ENCODE peak calls at places on chromosome 21, in nine cellular contexts. One of them, this sample, is unnamed.

GRCh38 chr21:40331182-40331581 is 463.9 kb downstream of the PCP4 start:
- DNase-seq in memory B cell: no peak
- DNase-seq in esophagus muscularis mucosa: no peak
- DNase-seq in Right ventricle myocardium superior: no peak
- DNase-seq in T-helper 17 cell: no peak
- DNase-seq in breast epithelium: no peak
- DNase-seq in AG20443: no peak
- DNase-seq in H9: no peak
- DNase-seq in CD8-positive, alpha-beta T cell: no peak
- DNase-seq in this sample: no peak

GRCh38 chr21:38619865-38620513 is 121.7 kb upstream of the ERG start:
- DNase-seq in memory B cell: no peak
- DNase-seq in esophagus muscularis mucosa: peak
- DNase-seq in Right ventricle myocardium superior: peak
- DNase-seq in T-helper 17 cell: no peak
- DNase-seq in breast epithelium: peak
- DNase-seq in AG20443: peak
- DNase-seq in H9: no peak
- DNase-seq in CD8-positive, alpha-beta T cell: no peak
- DNase-seq in this sample: no peak

GRCh38 chr21:37257967-37258877 is 8.9 kb downstream of the VPS26C start:
- DNase-seq in memory B cell: peak
- DNase-seq in esophagus muscularis mucosa: peak
- DNase-seq in Right ventricle myocardium superior: peak
- DNase-seq in T-helper 17 cell: peak
- DNase-seq in breast epithelium: peak
- DNase-seq in AG20443: peak
- DNase-seq in H9: peak
- DNase-seq in CD8-positive, alpha-beta T cell: peak
- DNase-seq in this sample: peak

GRCh38 chr21:32499249-32500055 is 85.9 kb downstream of the TCP10L start:
- DNase-seq in memory B cell: no peak
- DNase-seq in esophagus muscularis mucosa: no peak
- DNase-seq in Right ventricle myocardium superior: peak
- DNase-seq in T-helper 17 cell: no peak
- DNase-seq in breast epithelium: no peak
- DNase-seq in AG20443: peak
- DNase-seq in H9: no peak
- DNase-seq in CD8-positive, alpha-beta T cell: no peak
- DNase-seq in this sample: no peak

GRCh38 chr21:14403681-14404318 is 20.9 kb upstream of the HSPA13 start:
- DNase-seq in memory B cell: no peak
- DNase-seq in esophagus muscularis mucosa: no peak
- DNase-seq in Right ventricle myocardium superior: no peak
- DNase-seq in T-helper 17 cell: no peak
- DNase-seq in breast epithelium: no peak
- DNase-seq in AG20443: peak
- DNase-seq in H9: no peak
- DNase-seq in CD8-positive, alpha-beta T cell: no peak
- DNase-seq in this sample: no peak

GRCh38 chr21:45457161-45457831 is 52.3 kb downstream of the COL18A1 start:
- DNase-seq in memory B cell: no peak
- DNase-seq in esophagus muscularis mucosa: no peak
- DNase-seq in Right ventricle myocardium superior: peak
- DNase-seq in T-helper 17 cell: no peak
- DNase-seq in breast epithelium: no peak
- DNase-seq in AG20443: no peak
- DNase-seq in H9: no peak
- DNase-seq in CD8-positive, alpha-beta T cell: no peak
- DNase-seq in this sample: no peak

GRCh38 chr21:45255381-45256020 is 32.2 kb downstream of the POFUT2 start:
- DNase-seq in memory B cell: no peak
- DNase-seq in esophagus muscularis mucosa: peak
- DNase-seq in Right ventricle myocardium superior: no peak
- DNase-seq in T-helper 17 cell: no peak
- DNase-seq in breast epithelium: peak
- DNase-seq in AG20443: peak
- DNase-seq in H9: peak
- DNase-seq in CD8-positive, alpha-beta T cell: peak
- DNase-seq in this sample: no peak

GRCh38 chr21:37565530-37566223 is 199.1 kb downstream of the DYRK1A start:
- DNase-seq in memory B cell: no peak
- DNase-seq in esophagus muscularis mucosa: peak
- DNase-seq in Right ventricle myocardium superior: no peak
- DNase-seq in T-helper 17 cell: no peak
- DNase-seq in breast epithelium: no peak
- DNase-seq in AG20443: no peak
- DNase-seq in H9: no peak
- DNase-seq in CD8-positive, alpha-beta T cell: no peak
- DNase-seq in this sample: no peak

GRCh38 chr21:42228709-42229220 is 9.8 kb downstream of the ABCG1 start:
- DNase-seq in memory B cell: no peak
- DNase-seq in esophagus muscularis mucosa: no peak
- DNase-seq in Right ventricle myocardium superior: no peak
- DNase-seq in T-helper 17 cell: no peak
- DNase-seq in breast epithelium: no peak
- DNase-seq in AG20443: no peak
- DNase-seq in H9: no peak
- DNase-seq in CD8-positive, alpha-beta T cell: no peak
- DNase-seq in this sample: no peak

GRCh38 chr21:37873655-37874054 is 42.6 kb downstream of the KCNJ6 start:
- DNase-seq in memory B cell: no peak
- DNase-seq in esophagus muscularis mucosa: no peak
- DNase-seq in Right ventricle myocardium superior: no peak
- DNase-seq in T-helper 17 cell: no peak
- DNase-seq in breast epithelium: no peak
- DNase-seq in AG20443: no peak
- DNase-seq in H9: no peak
- DNase-seq in CD8-positive, alpha-beta T cell: no peak
- DNase-seq in this sample: no peak

GRCh38 chr21:15682977-15683376 is 46.8 kb upstream of the USP25 start:
- DNase-seq in memory B cell: no peak
- DNase-seq in esophagus muscularis mucosa: no peak
- DNase-seq in Right ventricle myocardium superior: no peak
- DNase-seq in T-helper 17 cell: no peak
- DNase-seq in breast epithelium: no peak
- DNase-seq in AG20443: peak
- DNase-seq in H9: no peak
- DNase-seq in CD8-positive, alpha-beta T cell: no peak
- DNase-seq in this sample: no peak

This sample was measured in T-helper 22 cell.